ENCODE peak calls at places on chromosomes 5 and 9, in ten cellular contexts. H is OCI-LY7, P is endothelial cell, U is B cell, B is heart left ventricle, Y is upper lobe of right lung, X is bronchial epithelial cell, D is adrenal gland, R is nephron progenitor cell, J is MCF 10A. M is an unnamed sample.

GRCh38 chr5:120039111-120039510 is 409.8 kb downstream of the FAM170A start:
- DNase-seq in X (no peak), B (no peak), Y (no peak), D (no peak), R (no peak), P (no peak), H (no peak), J (no peak), U (no peak), M (no peak)

GRCh38 chr9:3879315-3879714 is 353.5 kb upstream of the RFX3 start:
- DNase-seq in U (no peak), X (no peak), J (no peak), P (no peak), D (no peak), H (no peak), R (no peak), Y (no peak), B (no peak), M (no peak)

GRCh38 chr5:75461679-75462078 is 49.8 kb downstream of the CERT1 start:
- DNase-seq in U (no peak), R (no peak), H (no peak), D (no peak), P (no peak), B (no peak), X (peak; percentile 77), J (peak; percentile 26), Y (no peak), M (no peak)

GRCh38 chr5:146659961-146660360 is 144.0 kb upstream of the GPR151 start:
- DNase-seq in H (no peak), B (no peak), D (no peak), X (no peak), P (no peak), U (no peak), R (no peak), Y (no peak), J (no peak), M (no peak)

GRCh38 chr5:38473008-38473407 is 83.4 kb downstream of the LIFR start:
- DNase-seq in J (no peak), D (no peak), R (no peak), U (no peak), H (no peak), Y (no peak), B (no peak), P (no peak), X (peak; percentile 10), M (no peak)

GRCh38 chr9:93012998-93013855 is 45.3 kb upstream of the SUSD3 start:
- DNase-seq in D (no peak), B (no peak), J (no peak), R (no peak), U (peak; percentile 4), Y (peak; percentile 41), X (no peak), H (no peak), P (no peak), M (no peak)

GRCh38 chr9:96317335-96317980 is 15.5 kb upstream of the HSD17B3 start:
- DNase-seq in X (peak; percentile 52), B (no peak), D (peak; percentile 38), J (peak; percentile 61), Y (peak; percentile 72), H (peak; percentile 47), U (peak; percentile 65), P (peak; percentile 56), R (peak; percentile 69), M (peak; percentile 41)

GRCh38 chr5:13331585-13331984 is 612.9 kb downstream of the DNAH5 start:
- DNase-seq in R (no peak), U (no peak), P (no peak), Y (no peak), X (no peak), J (no peak), D (no peak), H (no peak), B (no peak), M (no peak)

GRCh38 chr9:122268041-122268814 is 3.5 kb downstream of the MRRF start:
- DNase-seq in Y (no peak), H (peak; percentile 63), P (no peak), B (no peak), D (no peak), U (no peak), J (no peak), X (no peak), R (no peak), M (no peak)

GRCh38 chr9:122262073-122262472 is 2.6 kb downstream of the RBM18 start:
- DNase-seq in B (no peak), X (no peak), P (no peak), Y (no peak), H (no peak), D (no peak), U (no peak), J (no peak), R (no peak), M (no peak)

GRCh38 chr9:122264360-122265264 is at the start of the genes MRRF and RBM18:
- DNase-seq in X (peak; percentile 78), B (peak; percentile 95), P (peak; percentile 94), H (peak; percentile 93), Y (peak; percentile 96), R (peak; percentile 93), D (peak; percentile 91), U (peak; percentile 80), J (peak; percentile 89), M (peak; percentile 65)

GRCh38 chr9:122263699-122264349 is 816 bp downstream of the RBM18 start:
- DNase-seq in D (no peak), X (no peak), R (no peak), B (no peak), U (no peak), H (peak; percentile 27), P (no peak), Y (no peak), J (no peak), M (no peak)

GRCh38 chr9:122265265-122265900 is 701 bp downstream of the MRRF start:
- DNase-seq in B (no peak), P (no peak), D (no peak), R (peak; percentile 4), U (peak; percentile 27), H (peak; percentile 77), J (peak; percentile 43), Y (no peak), X (peak; percentile 37), M (no peak)
- TF ChIP-seq CTCF in B (no peak), P (no peak), D (no peak), R (no peak), U (no peak), H (peak; percentile 60), J (no peak), Y (no peak), X (no peak), M (no peak)

DNA sequence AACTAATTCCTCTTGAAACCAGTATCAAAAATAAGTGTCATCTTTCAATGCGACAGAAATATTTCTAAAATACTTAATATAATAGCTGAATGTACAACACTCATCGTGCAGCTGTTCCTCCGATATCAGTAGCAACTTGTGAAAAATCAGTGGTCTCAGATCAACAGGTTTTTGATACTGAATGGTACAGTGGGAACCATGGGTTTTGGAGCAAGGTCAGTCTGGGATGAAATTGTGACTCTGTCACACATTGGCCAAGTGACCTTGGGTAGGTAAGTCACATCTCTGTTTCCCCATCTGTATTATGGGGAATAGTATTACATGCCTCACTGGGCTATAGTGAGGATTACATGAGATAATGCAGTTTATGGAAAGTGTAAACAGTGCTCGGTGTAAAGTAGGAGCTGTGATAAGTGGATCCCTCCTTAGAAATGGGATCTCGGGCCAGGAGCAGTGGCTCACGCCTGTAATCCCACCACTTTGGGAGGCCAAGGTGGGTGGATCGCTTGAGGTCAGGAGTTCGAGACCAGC is 17.3 kb downstream of the EXOSC2 start:
- DNase-seq in Y (no peak), U (no peak), J (no peak), R (no peak), D (no peak), X (no peak), P (no peak), H (no peak), B (no peak), M (no peak)
- TF ChIP-seq CTCF in Y (no peak), U (no peak), J (no peak), R (no peak), D (no peak), X (no peak), P (no peak), H (no peak), B (no peak), M (no peak)

GRCh38 chr9:112002847-112003457 is 106.3 kb downstream of the UGCG start:
- DNase-seq in B (no peak), D (no peak), X (no peak), H (no peak), U (no peak), Y (no peak), P (no peak), J (no peak), R (no peak), M (no peak)

GRCh38 chr9:112003538-112003937 is 106.9 kb downstream of the UGCG start:
- DNase-seq in P (no peak), Y (no peak), J (no peak), U (no peak), R (no peak), H (no peak), X (no peak), B (no peak), D (no peak), M (no peak)

GRCh38 chr9:111999319-111999718 is 102.7 kb downstream of the UGCG start:
- DNase-seq in R (no peak), U (no peak), Y (no peak), D (no peak), H (no peak), B (no peak), P (no peak), X (no peak), J (peak; percentile 13), M (no peak)

GRCh38 chr9:112002131-112002846 is 105.7 kb downstream of the UGCG start:
- DNase-seq in J (no peak), P (no peak), H (no peak), Y (no peak), D (no peak), U (no peak), R (no peak), B (no peak), X (no peak), M (no peak)

GRCh38 chr9:112000743-112001142 is 104.1 kb downstream of the UGCG start:
- DNase-seq in J (no peak), D (no peak), R (no peak), B (no peak), X (no peak), P (no peak), H (no peak), U (no peak), Y (no peak), M (no peak)
- TF ChIP-seq CTCF in J (no peak), D (no peak), R (no peak), B (no peak), X (no peak), P (no peak), H (no peak), U (no peak), Y (no peak), M (no peak)

DNA sequence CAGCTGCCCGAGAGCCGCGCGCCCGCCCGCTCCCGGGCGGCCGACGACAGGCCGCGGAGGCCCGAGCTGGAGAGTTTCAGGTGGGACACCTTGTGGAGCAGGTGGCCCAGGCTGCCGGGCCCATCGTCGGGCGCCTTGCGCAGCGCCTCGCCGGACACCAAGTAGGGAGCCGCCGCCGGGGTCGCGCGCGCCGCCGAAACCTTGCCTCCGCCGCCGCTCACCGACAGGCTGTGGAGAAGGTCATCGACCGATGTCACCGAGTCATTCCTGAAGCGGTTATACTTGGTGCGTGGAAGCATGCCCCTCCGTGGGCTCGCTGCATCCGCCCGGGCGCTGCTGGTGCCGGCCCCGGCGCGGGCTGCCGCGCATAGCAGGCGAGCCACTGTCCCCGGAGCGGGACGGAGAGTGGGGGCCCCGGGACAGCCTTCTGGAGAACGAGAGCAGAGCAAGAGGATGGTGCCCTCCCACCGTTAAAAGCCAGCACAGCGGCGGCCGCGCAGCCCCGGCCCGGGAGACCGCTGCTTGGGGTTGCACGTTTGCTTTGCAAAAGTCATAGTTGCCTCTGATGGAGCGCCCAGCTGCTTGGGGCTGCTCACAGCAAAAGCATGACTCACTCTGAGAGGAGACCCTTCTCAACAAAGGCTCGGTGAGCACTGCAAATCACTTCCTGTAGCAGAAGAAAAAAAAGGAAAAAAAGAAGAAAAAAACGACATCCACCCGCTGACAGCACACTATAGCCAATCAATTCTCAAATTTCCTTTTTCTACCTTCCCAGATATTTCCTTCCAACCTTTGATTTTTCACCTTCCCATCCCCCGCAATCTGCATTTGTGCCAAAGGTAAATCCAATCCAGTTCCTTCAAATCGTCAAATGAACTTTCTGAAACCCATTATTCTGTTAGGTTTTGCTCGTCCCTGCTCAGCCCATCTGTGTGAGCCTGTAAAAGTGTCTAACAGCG is at the start of gene SHC3:
- DNase-seq in B (peak; percentile 60), U (peak; percentile 41), R (peak; percentile 51), J (no peak), P (peak; percentile 26), H (no peak), X (no peak), D (no peak), Y (no peak), M (no peak)
- TF ChIP-seq CTCF in B (no peak), U (no peak), R (no peak), J (no peak), P (no peak), H (no peak), X (no peak), D (no peak), Y (no peak), M (no peak)